ENCODE peak calls at places on chromosomes 3 and 15, in ten cellular contexts. T is CD8-positive, alpha-beta T cell; A is HT-29; I is activated naive CD8-positive, alpha-beta T cell treated with anti-CD3 and anti-CD28 coated beads, Interleukin-2, amount 50 U/mL, for 24 hours; S is GM23248; L is mesendoderm; N is astrocyte; J is fibroblast of lung; P is anterior cingulate cortex; O is cardiac septum. W is an unnamed sample.
A peak's percentile ranks its signal among the peaks of the same experiment; 100 is the strongest.

GRCh38 chr3:34008191-34008590 is 209.8 kb downstream of the PDCD6IP start:
- DNase-seq in A (no peak), S (peak; percentile 53), I (no peak), T (no peak), J (no peak), L (peak; percentile 88), P (no peak), O (no peak), N (peak; percentile 22), W (no peak)

GRCh38 chr3:109375975-109376374 is 38.6 kb upstream of the DPPA4 start:
- DNase-seq in O (no peak), A (no peak), J (no peak), T (no peak), N (no peak), I (no peak), S (no peak), P (no peak), L (no peak), W (no peak)

GRCh38 chr3:186427627-186428026 is 65.6 kb upstream of the DGKG start:
- DNase-seq in S (no peak), A (no peak), T (no peak), N (peak; percentile 63), J (peak; percentile 47), O (no peak), L (peak; percentile 42), I (no peak), P (peak; percentile 13), W (peak; percentile 58)

GRCh38 chr3:177106184-177106583 is 91.1 kb downstream of the TBL1XR1 start:
- DNase-seq in S (no peak), P (no peak), T (no peak), A (peak; percentile 22), O (no peak), I (no peak), N (no peak), J (no peak), L (no peak), W (no peak)

GRCh38 chr15:67240235-67241131 is 14.0 kb downstream of the AAGAB start:
- DNase-seq in N (no peak), L (peak; percentile 30), S (peak; percentile 12), T (no peak), J (no peak), P (no peak), I (no peak), A (peak; percentile 63), O (no peak), W (peak; percentile 46)

GRCh38 chr15:29788433-29789034 is 33.7 kb downstream of the TJP1 start:
- DNase-seq in L (peak; percentile 47), P (no peak), S (no peak), A (no peak), J (no peak), T (no peak), I (no peak), N (no peak), O (no peak), W (no peak)

GRCh38 chr3:24060055-24060454 is 115.0 kb downstream of the NR1D2 start:
- DNase-seq in L (peak; percentile 61), P (peak; percentile 8), N (peak; percentile 83), J (peak; percentile 67), A (no peak), I (no peak), S (peak; percentile 86), O (no peak), T (no peak), W (peak; percentile 54)

GRCh38 chr3:109944836-109945235 is 607.5 kb upstream of the DPPA4 start:
- DNase-seq in S (no peak), I (no peak), P (no peak), L (no peak), A (no peak), J (no peak), O (no peak), N (no peak), T (no peak), W (no peak)

GRCh38 chr3:124834723-124835718 is 52.1 kb downstream of the ITGB5 start:
- DNase-seq in J (peak; percentile 91), P (peak; percentile 39), T (peak; percentile 74), S (peak; percentile 52), O (no peak), N (peak; percentile 83), I (peak; percentile 23), A (peak; percentile 89), L (peak; percentile 94), W (peak; percentile 95)

GRCh38 chr3:72255736-72256559 is 471.0 kb upstream of the PROK2 start:
- DNase-seq in L (peak; percentile 33), I (peak; percentile 27), T (peak; percentile 57), N (no peak), J (peak; percentile 55), A (peak; percentile 47), P (peak; percentile 52), O (peak; percentile 74), S (no peak), W (peak; percentile 40)

GRCh38 chr15:38002883-38003477 is 68.5 kb downstream of the TMCO5A start:
- DNase-seq in P (peak; percentile 45), N (peak; percentile 60), I (peak; percentile 20), S (peak; percentile 80), L (peak; percentile 90), O (no peak), A (peak; percentile 81), T (no peak), J (peak; percentile 90), W (peak; percentile 56)

GRCh38 chr3:61858054-61858453 is 296.7 kb downstream of the PTPRG start:
- DNase-seq in T (no peak), O (no peak), S (peak; percentile 45), N (peak; percentile 33), A (no peak), L (no peak), P (no peak), J (peak; percentile 69), I (no peak), W (peak; percentile 31)

GRCh38 chr15:36428102-36428845 is 151.2 kb upstream of the CDIN1 start:
- DNase-seq in P (no peak), I (no peak), T (no peak), L (peak; percentile 86), A (peak; percentile 35), S (peak; percentile 100), O (no peak), J (peak; percentile 98), N (peak; percentile 100), W (peak; percentile 100)

GRCh38 chr15:65926899-65927298 is 57.6 kb downstream of the RAB11A start:
- DNase-seq in N (no peak), L (no peak), O (no peak), S (no peak), A (no peak), T (no peak), P (no peak), I (no peak), J (no peak), W (no peak)

GRCh38 chr3:143970773-143971366 is 753 bp upstream of the DIPK2A start:
- DNase-seq in T (peak; percentile 70), A (peak; percentile 45), P (peak; percentile 80), J (peak; percentile 47), L (peak; percentile 77), N (peak; percentile 33), S (peak; percentile 81), I (peak; percentile 71), O (peak; percentile 82), W (peak; percentile 55)

GRCh38 chr3:93904568-93904967 is 69.1 kb downstream of the PROS1 start:
- DNase-seq in O (no peak), P (no peak), S (no peak), N (no peak), A (no peak), T (no peak), I (no peak), L (no peak), J (no peak), W (no peak)

GRCh38 chr3:114223146-114223545 is 14.2 kb downstream of the ZNF80 start:
- DNase-seq in I (no peak), O (no peak), T (no peak), P (no peak), J (no peak), S (peak; percentile 22), N (no peak), L (no peak), A (no peak), W (no peak)

GRCh38 chr15:35705885-35706590 is 160.1 kb upstream of the DPH6 start:
- DNase-seq in I (no peak), L (peak; percentile 29), O (no peak), P (no peak), N (peak; percentile 78), S (peak; percentile 46), J (peak; percentile 30), A (no peak), T (no peak), W (peak; percentile 49)

GRCh38 chr3:172173316-172174271 is 134.2 kb downstream of the FNDC3B start:
- DNase-seq in N (no peak), O (no peak), J (no peak), S (no peak), I (no peak), P (no peak), A (no peak), L (no peak), T (no peak), W (no peak)

GRCh38 chr3:127421943-127422662 is 134.3 kb upstream of the PRR20G start:
- DNase-seq in S (no peak), N (no peak), I (no peak), T (no peak), L (no peak), P (no peak), J (no peak), O (peak; percentile 64), A (no peak), W (no peak)

GRCh38 chr3:182861345-182861744 is 68.0 kb downstream of the ATP11B start:
- DNase-seq in N (peak; percentile 8), L (peak; percentile 11), P (no peak), T (no peak), S (peak; percentile 29), J (no peak), O (no peak), I (no peak), A (no peak), W (no peak)

GRCh38 chr15:75646112-75646943 is 1.4 kb upstream of the SNX33 start:
- DNase-seq in N (no peak), O (no peak), T (no peak), L (no peak), J (no peak), P (no peak), I (no peak), S (no peak), A (no peak), W (no peak)

GRCh38 chr15:40310001-40310959 is 2.5 kb upstream of the PLCB2 start:
- DNase-seq in S (peak; percentile 53), N (no peak), I (peak; percentile 79), P (peak; percentile 39), T (peak; percentile 80), A (peak; percentile 65), L (peak; percentile 78), J (peak; percentile 42), O (peak; percentile 89), W (peak; percentile 38)

GRCh38 chr3:59308001-59308400 is 258.2 kb upstream of the CFAP20DC start:
- DNase-seq in L (no peak), P (no peak), T (no peak), J (no peak), S (no peak), O (no peak), N (no peak), A (no peak), I (no peak), W (no peak)